ENCODE peak calls at places on chromosome 2, in five cellular contexts. W is PC-3, O is MM.1S, H is GM23338, M is GM23248. A is an unnamed sample.

GRCh38 chr2:5365871-5366461 is 326.2 kb upstream of the SOX11 start:
- DNase-seq in W (peak), O (peak), H (peak), M (peak), A (peak)

GRCh38 chr2:16103614-16104344 is 163.4 kb downstream of the MYCN start:
- DNase-seq in W (no peak), O (no peak), H (peak), M (no peak), A (no peak)

GRCh38 chr2:177816740-177817139 is 255.8 kb downstream of the PDE11A start:
- DNase-seq in W (no peak), O (no peak), H (no peak), M (no peak), A (no peak)

GRCh38 chr2:172248381-172249173 is 145.9 kb upstream of the DLX2 start:
- DNase-seq in W (peak), O (no peak), H (peak), M (peak), A (peak)

GRCh38 chr2:230928701-230929380 is 3.8 kb upstream of the GPR55 start:
- DNase-seq in W (no peak), O (no peak), H (no peak), M (no peak), A (no peak)

GRCh38 chr2:216299588-216299987 is 72.7 kb downstream of the MARCHF4 start:
- DNase-seq in W (no peak), O (no peak), H (no peak), M (peak), A (no peak)

GRCh38 chr2:46487667-46488333 is 8.4 kb downstream of the TMEM247 start:
- DNase-seq in W (peak), O (no peak), H (peak), M (peak), A (no peak)

GRCh38 chr2:95121150-95121494 is 486 bp downstream of the MRPS5 start:
- DNase-seq in W (peak), O (no peak), H (no peak), M (peak), A (no peak)

GRCh38 chr2:208489687-208490086 is 83.1 kb downstream of the PTH2R start:
- DNase-seq in W (no peak), O (no peak), H (no peak), M (no peak), A (no peak)

GRCh38 chr2:159936471-159936870 is 125.9 kb downstream of the PLA2R1 start:
- DNase-seq in W (no peak), O (no peak), H (peak), M (no peak), A (no peak)

GRCh38 chr2:159938375-159938774 is 124.0 kb downstream of the PLA2R1 start:
- DNase-seq in W (no peak), O (no peak), H (no peak), M (no peak), A (no peak)

GRCh38 chr2:159942149-159942548 is 120.3 kb downstream of the PLA2R1 start:
- DNase-seq in W (no peak), O (no peak), H (no peak), M (no peak), A (no peak)

GRCh38 chr2:159941729-159942128 is 120.7 kb downstream of the PLA2R1 start:
- DNase-seq in W (no peak), O (no peak), H (no peak), M (no peak), A (no peak)

GRCh38 chr2:159939946-159940345 is 122.5 kb downstream of the PLA2R1 start:
- DNase-seq in W (peak), O (peak), H (peak), M (peak), A (no peak)
- TF ChIP-seq EZH2phosphoT487 in W (no peak), O (no peak), H (no peak), M (no peak), A (no peak)

DNA sequence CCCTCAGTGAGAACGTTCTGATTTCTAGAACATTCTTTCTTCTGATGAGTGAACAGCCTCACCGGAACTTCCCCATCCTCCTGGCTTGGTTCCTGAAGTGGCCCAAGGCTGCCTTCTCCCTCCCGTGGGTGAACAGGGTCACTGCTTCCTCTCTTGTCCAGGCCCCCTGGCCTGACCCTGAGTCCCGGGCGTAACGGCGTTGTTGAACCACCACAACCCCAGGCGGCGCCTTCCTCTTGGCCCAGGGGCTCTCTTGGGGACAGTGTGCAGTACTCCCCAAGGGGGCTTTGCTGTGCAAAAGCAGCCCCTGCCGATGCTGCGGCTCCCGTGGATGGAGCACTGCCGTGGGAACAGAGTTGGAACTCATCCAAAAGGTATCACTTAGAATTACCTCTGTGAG is 147.2 kb downstream of the TSN start:
- DNase-seq in W (no peak), O (no peak), H (peak), M (no peak), A (no peak)
- H3K4me3 ChIP-seq in W (no peak), O (no peak), H (no peak), M (peak), A (no peak)

GRCh38 chr2:25044011-25044410 is 2.1 kb downstream of the EFR3B start:
- DNase-seq in W (peak), O (no peak), H (no peak), M (peak), A (no peak)

GRCh38 chr2:25041928-25042320 is at the start of gene EFR3B:
- DNase-seq in W (peak), O (peak), H (peak), M (peak), A (peak)

GRCh38 chr2:25042321-25043240 is 705 bp downstream of the EFR3B start:
- DNase-seq in W (peak), O (peak), H (peak), M (peak), A (peak)

GRCh38 chr2:25044990-25045389 is 3.1 kb downstream of the EFR3B start:
- DNase-seq in W (peak), O (no peak), H (no peak), M (no peak), A (no peak)

GRCh38 chr2:25043241-25043867 is 1.5 kb downstream of the EFR3B start:
- DNase-seq in W (peak), O (no peak), H (peak), M (peak), A (peak)
- TF ChIP-seq EZH2 in W (no peak), O (no peak), H (no peak), M (no peak), A (no peak)

DNA sequence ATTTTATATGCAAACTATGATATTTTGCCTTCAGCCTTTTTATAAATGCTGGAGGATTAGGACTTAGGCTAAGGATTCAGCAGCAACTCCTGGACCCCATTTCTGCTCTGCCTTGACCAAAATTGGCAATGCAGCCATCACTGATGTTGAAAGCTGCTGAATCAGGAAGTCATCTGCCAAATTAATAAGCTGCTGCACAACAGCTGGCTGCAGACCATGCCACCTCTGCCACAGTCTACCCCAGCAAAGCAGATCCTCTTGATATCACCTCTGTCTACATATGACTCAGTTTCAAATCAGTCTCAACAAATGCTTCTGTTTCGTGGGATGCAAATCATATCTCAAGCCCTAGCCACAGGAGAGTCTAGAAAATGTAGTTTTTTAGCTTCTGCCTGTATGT is 7.1 kb upstream of the SOS1 start:
- DNase-seq in W (peak), O (peak), H (no peak), M (peak), A (no peak)
- TF ChIP-seq EZH2phosphoT487 in W (no peak), O (no peak), H (no peak), M (no peak), A (no peak)

A was measured in neural progenitor cell.